ENCODE peak calls at places on chromosomes 16 and 17, in five cellular contexts. Z is H1, Y is GM12878, F is HCT116, S is HepG2. N is an unnamed sample. For H3K4me1, the result is how much of the 10 kb centered on the place peaks cover.

GRCh38 chr16:77585852-77586251 is 136.5 kb upstream of the NUDT7 start:
- DNase-seq in Z (no peak), Y (no peak), F (peak), S (no peak), N (no peak)

GRCh38 chr17:12665263-12666210 is at the start of gene MYOCD:
- DNase-seq in Z (peak), Y (no peak), F (no peak), S (no peak), N (no peak)

GRCh38 chr16:3028716-3029319 is 5.0 kb downstream of the THOC6 start:
- DNase-seq in Z (no peak), Y (no peak), F (no peak), S (no peak), N (no peak)

GRCh38 chr16:89602273-89602951 is 11.0 kb upstream of the DPEP1 start:
- DNase-seq in Z (no peak), Y (no peak), F (peak), S (no peak), N (peak)

GRCh38 chr17:28712037-28712704 is 483 bp upstream of the PROCA1 start:
- DNase-seq in Z (no peak), Y (no peak), F (no peak), S (no peak), N (peak)

GRCh38 chr17:27578718-27579085 is 52.3 kb upstream of the LGALS9 start:
- DNase-seq in Z (no peak), Y (peak), F (no peak), S (peak), N (peak)

GRCh38 chr17:76395980-76396379 is 11.6 kb downstream of the SPHK1 start:
- DNase-seq in Z (no peak), Y (no peak), F (no peak), S (no peak), N (no peak)

GRCh38 chr17:20234266-20234665 is 225.1 kb downstream of the SPECC1 start:
- DNase-seq in Z (no peak), Y (no peak), F (no peak), S (no peak), N (no peak)

GRCh38 chr17:50817142-50817751 is 18.1 kb upstream of the WFIKKN2 start:
- DNase-seq in Z (no peak), Y (no peak), F (peak), S (no peak), N (peak)

GRCh38 chr16:13014516-13014915 is 113.1 kb downstream of the SHISA9 start:
- DNase-seq in Z (peak), Y (no peak), F (no peak), S (peak), N (no peak)

GRCh38 chr17:44865231-44865660 is 17.6 kb downstream of the HIGD1B start:
- DNase-seq in Z (peak), Y (no peak), F (peak), S (peak), N (peak)

GRCh38 chr17:49482144-49482817 is 12.8 kb upstream of the NGFR start:
- DNase-seq in Z (no peak), Y (no peak), F (no peak), S (no peak), N (peak)

GRCh38 chr17:35847633-35848373 is 20.9 kb downstream of the HEATR9 start:
- DNase-seq in Z (no peak), Y (no peak), F (no peak), S (no peak), N (no peak)

GRCh38 chr16:53707671-53708070 is 3.7 kb downstream of the FTO start:
- DNase-seq in Z (no peak), Y (no peak), F (no peak), S (no peak), N (no peak)

GRCh38 chr17:72950236-72950931 is 142.1 kb downstream of the SLC39A11 start:
- DNase-seq in Z (no peak), Y (no peak), F (no peak), S (no peak), N (no peak)

GRCh38 chr17:7552621-7553051 is 3.8 kb downstream of the TNFSF12 start:
- DNase-seq in Z (no peak), Y (peak), F (no peak), S (no peak), N (no peak)

GRCh38 chr17:32723310-32723955 is 153.5 kb downstream of the MYO1D start:
- DNase-seq in Z (no peak), Y (no peak), F (no peak), S (no peak), N (no peak)

GRCh38 chr16:30821891-30822290 is 34.9 kb upstream of the ZNF629 start:
- DNase-seq in Z (no peak), Y (no peak), F (no peak), S (no peak), N (no peak)

GRCh38 chr17:29442451-29442850 is 52.3 kb downstream of the TAOK1 start:
- DNase-seq in Z (no peak), Y (no peak), F (no peak), S (no peak), N (no peak)

GRCh38 chr16:7405166-7405565 is 72.5 kb downstream of the RBFOX1 start:
- DNase-seq in Z (no peak), Y (no peak), F (no peak), S (peak), N (peak)

GRCh38 chr16:89359296-89360147 is 130.8 kb downstream of the ANKRD11 start:
- DNase-seq in Z (no peak), Y (no peak), F (no peak), S (no peak), N (no peak)

GRCh38 chr16:2335286-2335895 is 5.1 kb downstream of the ABCA3 start:
- DNase-seq in Z (no peak), Y (no peak), F (no peak), S (no peak), N (no peak)

GRCh38 chr16:11566398-11566797 is 20.3 kb downstream of the LITAF start:
- DNase-seq in Z (no peak), Y (no peak), F (no peak), S (no peak), N (no peak)

GRCh38 chr17:31466096-31466495 is 74.6 kb downstream of the RAB11FIP4 start:
- DNase-seq in Z (no peak), Y (no peak), F (no peak), S (no peak), N (no peak)

GRCh38 chr16:47311738-47312505 is 148.9 kb downstream of the ITFG1 start:
- DNase-seq in Z (peak), Y (no peak), F (peak), S (no peak), N (no peak)

GRCh38 chr17:2893422-2893914 is 97.2 kb downstream of the RAP1GAP2 start:
- DNase-seq in Z (no peak), Y (no peak), F (peak), S (no peak), N (no peak)

GRCh38 chr17:71914042-71914441 is 206.8 kb upstream of the SOX9 start:
- DNase-seq in Z (no peak), Y (no peak), F (no peak), S (no peak), N (no peak)

GRCh38 chr17:8140058-8140412 is 12.2 kb downstream of the PER1 start:
- DNase-seq in Z (no peak), Y (no peak), F (no peak), S (no peak), N (no peak)

GRCh38 chr17:56629450-56630187 is 36.1 kb downstream of the NOG start:
- DNase-seq in Z (peak), Y (no peak), F (peak), S (peak), N (peak)

GRCh38 chr16:85781685-85782370 is 17.5 kb downstream of the EMC8 start:
- DNase-seq in Z (no peak), Y (no peak), F (no peak), S (peak), N (no peak)

GRCh38 chr16:81004646-81005353 is 1.9 kb downstream of the CMC2 start:
- DNase-seq in Z (no peak), Y (no peak), F (peak), S (peak), N (peak)

GRCh38 chr17:76523084-76524037 is 14.1 kb downstream of the CYGB start:
- DNase-seq in Z (peak), Y (no peak), F (peak), S (peak), N (peak)

DNA sequence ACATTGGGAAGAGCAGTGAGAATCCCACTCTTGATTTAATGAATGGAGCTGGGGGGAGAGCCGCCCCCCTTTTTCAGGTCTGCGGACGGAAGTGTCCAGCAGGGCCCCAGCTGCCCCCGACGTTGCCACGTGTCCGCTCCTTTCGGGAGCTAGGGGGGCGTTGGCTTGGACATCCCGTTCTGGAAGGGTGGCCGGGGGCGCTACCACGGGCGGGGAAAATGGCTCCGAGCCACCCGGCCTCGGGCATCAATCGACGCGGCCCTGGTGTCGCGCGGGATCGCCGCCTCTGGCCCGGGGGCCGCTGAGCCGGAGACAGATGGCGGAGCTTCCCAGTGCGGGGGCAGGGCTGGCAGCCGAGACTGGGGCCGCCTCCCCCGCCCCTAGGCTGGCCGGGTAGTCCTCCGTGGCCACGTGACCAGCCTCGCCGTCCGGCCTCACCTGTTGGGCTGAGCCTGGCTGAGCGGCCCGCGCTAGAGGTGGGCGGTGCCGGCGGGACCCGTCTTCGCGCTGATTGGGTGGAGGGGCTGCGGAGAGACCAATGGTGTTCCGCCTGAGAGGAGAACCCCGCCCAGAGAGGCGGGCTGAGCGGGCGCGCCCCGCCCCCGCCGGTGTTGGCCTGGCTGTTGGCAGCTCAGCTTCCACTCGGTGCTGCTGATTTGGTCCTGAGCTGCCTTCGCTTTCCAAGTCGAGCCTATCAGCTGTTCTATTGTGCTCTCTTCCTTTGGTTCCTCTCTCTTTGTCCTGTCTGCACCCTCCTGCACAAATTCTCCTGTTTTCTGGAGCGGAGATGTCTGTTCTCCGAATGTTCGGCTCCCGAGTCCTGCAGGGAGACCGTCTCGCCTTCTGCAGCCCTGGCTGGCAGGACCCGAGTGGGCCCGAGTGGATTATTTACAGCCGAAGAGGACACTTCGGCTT is 8.3 kb downstream of the HS3ST3B1 start:
- DNase-seq in Z (peak), Y (no peak), F (no peak), S (peak), N (peak)
- TF ChIP-seq ATF3 in Z (peak), Y (no peak), F (no peak), S (peak), N (no peak)

GRCh38 chr17:68564415-68565111 is 36.6 kb downstream of the FAM20A start:
- DNase-seq in Z (no peak), Y (no peak), F (no peak), S (no peak), N (no peak)
- H3K4me1 ChIP-seq in Z (under half), Y (under half), F (under half), S (under half), N (under half)

GRCh38 chr17:5080591-5080990 is 2.3 kb downstream of the ZFP3 start:
- DNase-seq in Z (no peak), Y (no peak), F (no peak), S (no peak), N (no peak)

GRCh38 chr17:5077781-5078105 is 524 bp upstream of the ZFP3 start:
- DNase-seq in Z (no peak), Y (no peak), F (no peak), S (no peak), N (no peak)

DNA sequence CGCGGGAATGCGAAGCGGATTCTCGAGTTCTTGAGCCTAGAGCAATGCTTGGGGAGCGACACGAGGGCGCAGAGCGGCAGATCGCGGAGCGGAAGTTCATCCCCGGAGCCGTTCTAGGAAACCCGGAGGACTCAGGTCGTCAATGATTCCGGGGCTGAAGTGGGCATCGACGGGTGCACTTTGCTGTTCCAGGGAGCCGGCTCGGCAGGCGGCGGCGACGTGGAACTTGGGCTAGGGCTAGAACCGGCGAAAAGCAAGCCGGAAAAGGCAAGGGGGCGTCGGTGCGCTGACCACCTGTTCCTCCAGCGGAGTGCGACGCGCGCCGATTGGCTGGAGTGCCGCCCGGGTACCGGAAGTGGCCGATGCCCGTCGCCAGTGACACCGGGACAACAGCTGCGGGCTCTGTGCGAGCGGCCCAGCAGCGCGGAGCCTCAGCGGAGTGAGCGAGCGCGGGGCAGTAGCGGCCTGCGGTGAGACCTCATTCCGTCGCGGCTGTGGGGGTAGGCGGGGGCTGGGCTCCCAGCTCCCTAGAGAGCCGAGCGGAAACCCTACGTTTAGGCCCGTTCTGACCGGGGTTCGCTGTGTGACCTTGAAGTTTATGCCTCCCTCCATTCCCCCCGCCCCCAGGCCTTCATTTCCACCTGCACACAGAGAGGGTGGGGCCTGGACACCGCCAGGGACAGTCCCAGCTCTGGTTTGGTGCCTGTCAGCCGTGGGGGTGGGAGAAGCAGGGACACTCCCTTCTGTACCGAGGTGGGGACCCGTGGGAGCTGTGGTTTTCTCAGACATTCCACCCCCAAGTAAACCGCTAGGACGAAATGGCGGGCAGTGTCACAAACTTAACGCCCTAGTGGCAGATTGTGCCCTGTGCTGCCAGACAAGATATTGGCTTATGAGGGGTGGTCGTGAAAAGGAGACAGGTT is at the start of gene ZFP3:
- DNase-seq in Z (peak), Y (peak), F (no peak), S (no peak), N (no peak)
- TF ChIP-seq ATF3 in Z (no peak), Y (no peak), F (no peak), S (no peak), N (no peak)

GRCh38 chr16:55508941-55509920 is at the start of gene LPCAT2:
- DNase-seq in Z (peak), Y (no peak), F (peak), S (peak), N (peak)

GRCh38 chr16:55515110-55515509 is 6.2 kb downstream of the LPCAT2 start:
- DNase-seq in Z (no peak), Y (no peak), F (no peak), S (no peak), N (no peak)

GRCh38 chr16:55510185-55510805 is 1.4 kb downstream of the LPCAT2 start:
- DNase-seq in Z (no peak), Y (no peak), F (no peak), S (no peak), N (no peak)

GRCh38 chr16:55512941-55513340 is 4.1 kb downstream of the LPCAT2 start:
- DNase-seq in Z (no peak), Y (no peak), F (no peak), S (no peak), N (no peak)

GRCh38 chr16:55513616-55514015 is 4.7 kb downstream of the LPCAT2 start:
- DNase-seq in Z (no peak), Y (no peak), F (no peak), S (peak), N (no peak)
- H3K4me1 ChIP-seq in Z (under half), Y (under half), F (under half), S (under half), N (under half)

DNA sequence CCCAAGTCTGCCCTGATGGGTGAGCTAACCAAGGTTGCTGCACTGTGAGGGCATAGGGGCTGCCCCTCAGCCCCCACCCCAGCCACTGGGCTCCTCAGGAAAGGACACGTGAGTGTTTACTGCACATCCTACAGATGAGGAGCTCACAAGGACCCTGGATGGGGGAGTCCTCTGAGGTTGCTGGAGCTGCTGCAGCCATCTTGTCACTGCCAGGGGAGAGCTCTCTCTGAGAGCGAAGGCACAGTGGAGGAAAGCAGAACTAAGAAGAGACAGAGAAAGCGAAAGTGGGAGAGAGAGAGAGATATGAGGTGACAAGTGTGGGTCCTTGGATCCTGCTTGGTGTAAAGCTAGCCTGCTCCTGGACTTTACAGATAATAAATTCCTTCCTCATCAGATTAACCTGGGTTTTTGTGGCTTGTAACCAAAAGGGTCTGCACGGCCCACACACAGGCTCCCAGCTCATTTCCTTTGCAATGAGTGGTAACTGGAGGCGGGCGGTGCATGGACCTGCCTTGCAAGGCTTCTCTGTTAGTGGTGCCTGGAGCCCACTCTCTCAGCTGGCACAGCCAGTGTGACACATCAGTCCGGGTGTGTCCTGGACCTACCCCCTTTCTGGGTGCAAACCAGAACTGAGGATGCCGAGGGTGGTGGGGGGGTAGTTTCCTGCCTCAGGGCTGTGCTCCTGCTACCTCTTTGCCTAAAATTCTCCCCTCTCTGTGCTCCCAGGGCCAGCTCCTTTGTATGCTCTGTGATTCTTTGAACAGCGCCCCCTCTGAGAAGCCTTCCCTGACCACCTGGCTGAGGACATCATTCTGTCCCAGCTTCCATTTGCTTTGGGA is 14.2 kb downstream of the SNX20 start:
- DNase-seq in Z (no peak), Y (peak), F (no peak), S (no peak), N (no peak)
- TF ChIP-seq ATF3 in Z (no peak), Y (no peak), F (no peak), S (no peak), N (no peak)

GRCh38 chr17:40452074-40452787 is 9.0 kb downstream of the IGFBP4 start:
- DNase-seq in Z (no peak), Y (no peak), F (no peak), S (no peak), N (no peak)

GRCh38 chr17:40453881-40454630 is 10.8 kb downstream of the IGFBP4 start:
- DNase-seq in Z (no peak), Y (no peak), F (no peak), S (no peak), N (no peak)

GRCh38 chr17:40452921-40453378 is 9.7 kb downstream of the IGFBP4 start:
- DNase-seq in Z (no peak), Y (no peak), F (no peak), S (no peak), N (no peak)

GRCh38 chr17:40450175-40450574 is 6.9 kb downstream of the IGFBP4 start:
- DNase-seq in Z (peak), Y (no peak), F (peak), S (peak), N (peak)

GRCh38 chr17:40451420-40451819 is 8.2 kb downstream of the IGFBP4 start:
- DNase-seq in Z (no peak), Y (no peak), F (no peak), S (no peak), N (no peak)
- H3K4me1 ChIP-seq in Z (under half), Y (under half), F (under half), S (under half), N (under half)

GRCh38 chr17:40819528-40820125 is 2.8 kb downstream of the KRT10 start:
- DNase-seq in Z (no peak), Y (no peak), F (no peak), S (peak), N (peak)
- TF ChIP-seq ATF3 in Z (no peak), Y (no peak), F (no peak), S (no peak), N (no peak)

DNA sequence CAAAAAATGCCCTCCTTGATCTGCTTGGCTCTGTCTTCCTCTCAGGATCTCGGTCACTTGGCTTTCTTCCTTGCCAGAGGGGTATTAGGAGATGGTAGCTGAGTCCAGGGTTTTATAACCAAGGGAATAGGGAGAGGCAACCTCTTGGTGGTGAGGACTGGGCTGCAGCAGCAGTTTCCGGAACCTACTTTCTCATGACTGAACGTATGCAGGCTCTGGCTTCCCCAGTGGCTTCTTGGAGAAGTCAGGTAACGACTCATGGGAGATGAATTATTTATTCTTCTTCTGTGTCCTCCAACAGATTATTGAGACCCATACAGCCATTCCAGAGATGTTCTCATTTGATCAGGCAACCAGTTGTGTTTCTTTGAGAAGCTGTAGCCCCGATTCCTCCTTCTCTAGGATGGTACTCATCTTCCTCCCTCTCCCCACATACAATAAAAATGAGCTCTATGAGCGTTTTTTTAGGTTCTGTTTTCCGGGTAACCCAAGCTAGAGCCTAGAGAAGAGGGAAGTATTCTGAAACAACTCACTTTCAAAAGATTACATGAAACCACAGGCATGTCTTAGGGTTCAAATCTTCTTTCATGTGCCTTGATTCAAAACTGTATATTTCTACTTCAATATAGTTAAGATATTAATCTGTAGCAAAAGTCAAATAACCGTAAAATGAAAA is 22.3 kb upstream of the DHX40 start:
- DNase-seq in Z (no peak), Y (no peak), F (no peak), S (no peak), N (no peak)
- H3K4me1 ChIP-seq in Z (under half), Y (under half), F (under half), S (under half), N (under half)